ENCODE peak calls at places on chromosomes 11 and 22, in nine cellular contexts. One of them, this sample, is unnamed.

GRCh38 chr22:46663436-46664100 is 43.4 kb downstream of the GRAMD4 start:
- DNase-seq in upper lobe of right lung: no peak
- DNase-seq in cardiac fibroblast: no peak
- DNase-seq in sigmoid colon: no peak
- DNase-seq in hepatocyte: no peak
- DNase-seq in adrenal gland: no peak
- DNase-seq in kidney: no peak
- DNase-seq in HL-60: no peak
- DNase-seq in CD8-positive, alpha-beta T cell: no peak
- DNase-seq in this sample: no peak

GRCh38 chr11:121058941-121059340 is 35.0 kb downstream of the TBCEL start:
- DNase-seq in upper lobe of right lung: no peak
- DNase-seq in cardiac fibroblast: no peak
- DNase-seq in sigmoid colon: no peak
- DNase-seq in hepatocyte: no peak
- DNase-seq in adrenal gland: no peak
- DNase-seq in kidney: no peak
- DNase-seq in HL-60: no peak
- DNase-seq in CD8-positive, alpha-beta T cell: no peak
- DNase-seq in this sample: no peak

GRCh38 chr11:8035225-8035846 is 45.7 kb upstream of the TUB start:
- DNase-seq in upper lobe of right lung: no peak
- DNase-seq in cardiac fibroblast: no peak
- DNase-seq in sigmoid colon: no peak
- DNase-seq in hepatocyte: peak; percentile 38
- DNase-seq in adrenal gland: no peak
- DNase-seq in kidney: no peak
- DNase-seq in HL-60: no peak
- DNase-seq in CD8-positive, alpha-beta T cell: no peak
- DNase-seq in this sample: no peak

GRCh38 chr11:97269527-97269926 is 879.7 kb downstream of the JRKL start:
- DNase-seq in upper lobe of right lung: no peak
- DNase-seq in cardiac fibroblast: peak; percentile 16
- DNase-seq in sigmoid colon: no peak
- DNase-seq in hepatocyte: peak; percentile 23
- DNase-seq in adrenal gland: no peak
- DNase-seq in kidney: no peak
- DNase-seq in HL-60: no peak
- DNase-seq in CD8-positive, alpha-beta T cell: no peak
- DNase-seq in this sample: no peak

GRCh38 chr22:23306438-23306921 is 126.2 kb downstream of the BCR start:
- DNase-seq in upper lobe of right lung: peak; percentile 54
- DNase-seq in cardiac fibroblast: peak; percentile 91
- DNase-seq in sigmoid colon: no peak
- DNase-seq in hepatocyte: no peak
- DNase-seq in adrenal gland: peak; percentile 34
- DNase-seq in kidney: peak; percentile 87
- DNase-seq in HL-60: no peak
- DNase-seq in CD8-positive, alpha-beta T cell: no peak
- DNase-seq in this sample: no peak

GRCh38 chr11:116507849-116508695 is 264.7 kb downstream of the BUD13 start:
- DNase-seq in upper lobe of right lung: no peak
- DNase-seq in cardiac fibroblast: no peak
- DNase-seq in sigmoid colon: no peak
- DNase-seq in hepatocyte: no peak
- DNase-seq in adrenal gland: no peak
- DNase-seq in kidney: no peak
- DNase-seq in HL-60: no peak
- DNase-seq in CD8-positive, alpha-beta T cell: peak; percentile 23
- DNase-seq in this sample: no peak

GRCh38 chr11:69699213-69699612 is 4.6 kb downstream of the FGF19 start:
- DNase-seq in upper lobe of right lung: peak; percentile 32
- DNase-seq in cardiac fibroblast: peak; percentile 18
- DNase-seq in sigmoid colon: peak; percentile 46
- DNase-seq in hepatocyte: no peak
- DNase-seq in adrenal gland: no peak
- DNase-seq in kidney: no peak
- DNase-seq in HL-60: no peak
- DNase-seq in CD8-positive, alpha-beta T cell: no peak
- DNase-seq in this sample: no peak

GRCh38 chr11:84909740-84910139 is 717.4 kb downstream of the DLG2 start:
- DNase-seq in upper lobe of right lung: no peak
- DNase-seq in cardiac fibroblast: no peak
- DNase-seq in sigmoid colon: no peak
- DNase-seq in hepatocyte: no peak
- DNase-seq in adrenal gland: no peak
- DNase-seq in kidney: no peak
- DNase-seq in HL-60: no peak
- DNase-seq in CD8-positive, alpha-beta T cell: no peak
- DNase-seq in this sample: no peak

GRCh38 chr11:118259138-118259537 is 5.0 kb downstream of the MPZL2 start:
- DNase-seq in upper lobe of right lung: no peak
- DNase-seq in cardiac fibroblast: no peak
- DNase-seq in sigmoid colon: no peak
- DNase-seq in hepatocyte: no peak
- DNase-seq in adrenal gland: no peak
- DNase-seq in kidney: no peak
- DNase-seq in HL-60: no peak
- DNase-seq in CD8-positive, alpha-beta T cell: no peak
- DNase-seq in this sample: no peak

GRCh38 chr11:118263694-118264567 is at the start of gene MPZL2:
- DNase-seq in upper lobe of right lung: peak; percentile 83
- DNase-seq in cardiac fibroblast: no peak
- DNase-seq in sigmoid colon: no peak
- DNase-seq in hepatocyte: peak; percentile 83
- DNase-seq in adrenal gland: peak; percentile 27
- DNase-seq in kidney: peak; percentile 85
- DNase-seq in HL-60: no peak
- DNase-seq in CD8-positive, alpha-beta T cell: peak; percentile 61
- DNase-seq in this sample: no peak

GRCh38 chr11:118263109-118263508 is 988 bp downstream of the MPZL2 start:
- DNase-seq in upper lobe of right lung: no peak
- DNase-seq in cardiac fibroblast: no peak
- DNase-seq in sigmoid colon: no peak
- DNase-seq in hepatocyte: no peak
- DNase-seq in adrenal gland: no peak
- DNase-seq in kidney: no peak
- DNase-seq in HL-60: no peak
- DNase-seq in CD8-positive, alpha-beta T cell: no peak
- DNase-seq in this sample: no peak

GRCh38 chr11:118260353-118260752 is 3.7 kb downstream of the MPZL2 start:
- DNase-seq in upper lobe of right lung: no peak
- DNase-seq in cardiac fibroblast: no peak
- DNase-seq in sigmoid colon: no peak
- DNase-seq in hepatocyte: no peak
- DNase-seq in adrenal gland: no peak
- DNase-seq in kidney: no peak
- DNase-seq in HL-60: no peak
- DNase-seq in CD8-positive, alpha-beta T cell: no peak
- DNase-seq in this sample: no peak

GRCh38 chr11:118258410-118258809 is 5.7 kb downstream of the MPZL2 start:
- DNase-seq in upper lobe of right lung: no peak
- DNase-seq in cardiac fibroblast: no peak
- DNase-seq in sigmoid colon: no peak
- DNase-seq in hepatocyte: no peak
- DNase-seq in adrenal gland: no peak
- DNase-seq in kidney: no peak
- DNase-seq in HL-60: no peak
- DNase-seq in CD8-positive, alpha-beta T cell: no peak
- DNase-seq in this sample: no peak
- TF ChIP-seq CTCF in upper lobe of right lung: peak; percentile 14
- TF ChIP-seq CTCF in cardiac fibroblast: peak; percentile 17
- TF ChIP-seq CTCF in sigmoid colon: no peak
- TF ChIP-seq CTCF in hepatocyte: peak; percentile 9
- TF ChIP-seq CTCF in adrenal gland: no peak
- TF ChIP-seq CTCF in kidney: no peak
- TF ChIP-seq CTCF in HL-60: no peak
- TF ChIP-seq CTCF in CD8-positive, alpha-beta T cell: no peak
- TF ChIP-seq CTCF in this sample: peak; percentile 38

GRCh38 chr11:76677010-76677771 is 6.6 kb upstream of the LRRC32 start:
- DNase-seq in upper lobe of right lung: no peak
- DNase-seq in cardiac fibroblast: peak; percentile 16
- DNase-seq in sigmoid colon: no peak
- DNase-seq in hepatocyte: no peak
- DNase-seq in adrenal gland: no peak
- DNase-seq in kidney: no peak
- DNase-seq in HL-60: no peak
- DNase-seq in CD8-positive, alpha-beta T cell: no peak
- DNase-seq in this sample: no peak

GRCh38 chr11:76683496-76684095 is 13.0 kb upstream of the LRRC32 start:
- DNase-seq in upper lobe of right lung: no peak
- DNase-seq in cardiac fibroblast: no peak
- DNase-seq in sigmoid colon: no peak
- DNase-seq in hepatocyte: no peak
- DNase-seq in adrenal gland: no peak
- DNase-seq in kidney: no peak
- DNase-seq in HL-60: no peak
- DNase-seq in CD8-positive, alpha-beta T cell: no peak
- DNase-seq in this sample: no peak

GRCh38 chr11:76678316-76678715 is 7.8 kb upstream of the LRRC32 start:
- DNase-seq in upper lobe of right lung: no peak
- DNase-seq in cardiac fibroblast: no peak
- DNase-seq in sigmoid colon: no peak
- DNase-seq in hepatocyte: no peak
- DNase-seq in adrenal gland: no peak
- DNase-seq in kidney: no peak
- DNase-seq in HL-60: no peak
- DNase-seq in CD8-positive, alpha-beta T cell: no peak
- DNase-seq in this sample: no peak

GRCh38 chr11:76682681-76683080 is 12.1 kb upstream of the LRRC32 start:
- DNase-seq in upper lobe of right lung: no peak
- DNase-seq in cardiac fibroblast: no peak
- DNase-seq in sigmoid colon: no peak
- DNase-seq in hepatocyte: no peak
- DNase-seq in adrenal gland: no peak
- DNase-seq in kidney: no peak
- DNase-seq in HL-60: no peak
- DNase-seq in CD8-positive, alpha-beta T cell: no peak
- DNase-seq in this sample: no peak

DNA sequence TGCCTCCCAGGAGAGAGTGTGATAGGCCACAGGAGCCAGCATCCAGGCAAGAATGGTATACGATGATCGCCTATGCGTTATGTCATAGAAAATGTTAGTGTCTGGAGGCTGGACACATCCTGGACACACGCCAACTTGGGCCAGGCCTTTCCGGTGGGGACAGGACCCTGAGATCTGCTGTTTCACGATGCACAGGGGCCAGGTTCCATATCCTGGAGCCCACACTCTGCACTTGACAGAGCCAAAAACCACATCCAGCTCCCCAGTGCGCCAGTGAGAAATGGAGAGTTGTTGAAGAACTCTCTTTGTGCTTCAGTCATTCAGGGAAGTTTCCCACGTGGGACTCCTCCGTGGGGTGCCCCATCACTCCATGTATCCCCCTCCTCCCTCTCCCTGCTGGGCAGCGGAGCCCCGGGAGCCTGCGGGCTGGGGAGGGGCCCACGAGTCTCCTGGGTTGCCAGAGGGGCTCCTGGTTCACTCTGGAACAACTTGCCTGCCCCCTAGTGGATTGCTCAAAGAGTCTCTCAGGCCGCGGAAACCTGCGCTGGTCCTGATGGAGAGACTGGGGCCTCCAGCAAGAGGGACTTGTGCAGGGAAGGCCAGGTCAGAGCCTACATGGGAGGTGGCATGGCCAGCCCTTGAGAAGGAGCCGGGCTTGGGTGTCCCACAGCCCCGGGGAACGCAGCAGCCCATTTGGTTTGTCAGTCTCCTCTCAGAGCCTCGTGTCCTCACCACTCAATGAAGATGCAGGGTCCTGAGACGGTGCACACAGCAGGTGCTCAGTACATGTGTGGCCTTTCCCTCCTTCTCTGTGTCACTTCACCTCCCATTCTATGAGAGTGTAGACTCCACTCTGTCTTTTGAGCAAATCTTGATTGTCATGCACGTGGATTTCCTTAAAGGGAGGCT is 10.2 kb upstream of the LRRC32 start:
- DNase-seq in upper lobe of right lung: no peak
- DNase-seq in cardiac fibroblast: peak; percentile 82
- DNase-seq in sigmoid colon: peak; percentile 86
- DNase-seq in hepatocyte: peak; percentile 89
- DNase-seq in adrenal gland: peak; percentile 76
- DNase-seq in kidney: no peak
- DNase-seq in HL-60: no peak
- DNase-seq in CD8-positive, alpha-beta T cell: peak; percentile 65
- DNase-seq in this sample: no peak
- H3K4me3 ChIP-seq in upper lobe of right lung: no peak overlapping the region
- H3K4me3 ChIP-seq in cardiac fibroblast: no peak overlapping the region
- H3K4me3 ChIP-seq in sigmoid colon: no peak overlapping the region
- H3K4me3 ChIP-seq in hepatocyte: no peak overlapping the region
- H3K4me3 ChIP-seq in adrenal gland: no peak overlapping the region
- H3K4me3 ChIP-seq in kidney: no peak overlapping the region
- H3K4me3 ChIP-seq in HL-60: no peak overlapping the region
- H3K4me3 ChIP-seq in CD8-positive, alpha-beta T cell: no peak overlapping the region
- H3K4me3 ChIP-seq in this sample: no peak overlapping the region

DNA sequence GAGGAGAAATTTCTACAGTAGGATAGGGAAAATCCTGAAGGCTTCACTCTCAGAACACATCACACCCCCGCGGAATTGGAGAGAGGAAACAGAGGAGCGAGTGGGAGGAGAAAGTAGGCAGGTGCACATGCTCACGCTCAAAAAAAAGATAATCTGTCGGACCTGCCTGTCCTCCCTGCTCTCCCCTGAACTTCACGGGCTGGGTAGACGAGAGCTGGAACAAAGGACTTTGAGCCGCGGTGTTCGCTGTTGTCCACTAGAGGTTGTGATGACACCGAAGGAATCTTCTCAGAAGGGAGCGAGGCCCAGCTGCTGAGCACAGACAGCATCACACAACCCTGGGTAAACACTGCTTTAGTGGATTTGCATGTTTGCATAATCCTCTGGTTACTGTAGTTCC is 5.0 kb downstream of the SEZ6L start:
- DNase-seq in upper lobe of right lung: no peak
- DNase-seq in cardiac fibroblast: no peak
- DNase-seq in sigmoid colon: no peak
- DNase-seq in hepatocyte: peak; percentile 48
- DNase-seq in adrenal gland: peak; percentile 49
- DNase-seq in kidney: no peak
- DNase-seq in HL-60: no peak
- DNase-seq in CD8-positive, alpha-beta T cell: no peak
- DNase-seq in this sample: no peak
- TF ChIP-seq CTCF in upper lobe of right lung: no peak
- TF ChIP-seq CTCF in cardiac fibroblast: no peak
- TF ChIP-seq CTCF in sigmoid colon: no peak
- TF ChIP-seq CTCF in hepatocyte: peak; percentile 28
- TF ChIP-seq CTCF in adrenal gland: no peak
- TF ChIP-seq CTCF in kidney: no peak
- TF ChIP-seq CTCF in HL-60: no peak
- TF ChIP-seq CTCF in CD8-positive, alpha-beta T cell: no peak
- TF ChIP-seq CTCF in this sample: no peak

DNA sequence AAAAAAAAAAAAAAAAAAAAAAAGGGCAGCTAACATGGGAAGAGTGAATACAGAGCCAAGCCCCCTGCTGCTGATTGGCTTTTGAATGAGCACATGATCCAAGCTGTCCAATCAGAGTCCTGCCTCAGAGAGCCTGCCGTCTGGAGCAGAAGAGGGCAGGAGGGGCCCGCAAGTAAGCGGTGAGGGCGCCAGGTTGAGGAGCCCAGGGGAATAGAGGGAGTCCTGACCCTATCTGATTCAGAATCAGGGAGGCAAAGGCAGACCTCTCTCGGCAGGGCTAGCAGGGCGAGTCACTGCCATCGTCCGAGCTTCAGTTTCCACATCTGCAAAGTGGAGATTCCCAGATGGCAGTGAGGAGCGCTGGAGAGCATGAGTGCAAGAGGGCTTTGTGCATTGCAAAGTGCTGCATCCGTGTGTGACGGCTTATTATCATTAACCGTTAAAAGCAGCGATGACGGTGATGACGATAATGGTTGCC is 68.8 kb upstream of the ATXN10 start:
- DNase-seq in upper lobe of right lung: no peak
- DNase-seq in cardiac fibroblast: peak; percentile 49
- DNase-seq in sigmoid colon: peak; percentile 61
- DNase-seq in hepatocyte: peak; percentile 45
- DNase-seq in adrenal gland: no peak
- DNase-seq in kidney: peak; percentile 73
- DNase-seq in HL-60: no peak
- DNase-seq in CD8-positive, alpha-beta T cell: no peak
- DNase-seq in this sample: no peak
- H3K4me3 ChIP-seq in upper lobe of right lung: no peak overlapping the region
- H3K4me3 ChIP-seq in cardiac fibroblast: no peak overlapping the region
- H3K4me3 ChIP-seq in sigmoid colon: no peak overlapping the region
- H3K4me3 ChIP-seq in hepatocyte: no peak overlapping the region
- H3K4me3 ChIP-seq in adrenal gland: no peak overlapping the region
- H3K4me3 ChIP-seq in kidney: no peak overlapping the region
- H3K4me3 ChIP-seq in HL-60: no peak overlapping the region
- H3K4me3 ChIP-seq in CD8-positive, alpha-beta T cell: no peak overlapping the region
- H3K4me3 ChIP-seq in this sample: no peak overlapping the region

This sample was measured in GM12864.